ENCODE peak calls at places on chromosomes 16 and 17, in four cellular contexts. V is PC-9, R is HFF-Myc, A is endodermal cell. L is an unnamed sample.

GRCh38 chr17:909642-910323 is 69.8 kb downstream of the NXN start:
- DNase-seq in V (no peak), R (no peak), A (no peak), L (no peak)

GRCh38 chr17:13704333-13704732 is 102.6 kb upstream of the HS3ST3A1 start:
- DNase-seq in V (no peak), R (no peak), A (no peak), L (no peak)

GRCh38 chr17:32654351-32654750 is 167.6 kb downstream of the CDK5R1 start:
- DNase-seq in V (no peak), R (no peak), A (no peak), L (no peak)

GRCh38 chr16:75107505-75107904 is 9.1 kb downstream of the LDHD start:
- DNase-seq in V (no peak), R (no peak), A (no peak), L (no peak)

GRCh38 chr16:58035356-58036170 is 10.0 kb downstream of the MMP15 start:
- DNase-seq in V (peak), R (no peak), A (no peak), L (no peak)

GRCh38 chr16:12215302-12216105 is 239.0 kb downstream of the SNX29 start:
- DNase-seq in V (no peak), R (no peak), A (peak), L (no peak)

GRCh38 chr16:31452631-31453106 is 6.6 kb upstream of the ARMC5 start:
- DNase-seq in V (peak), R (peak), A (peak), L (no peak)

GRCh38 chr17:72572604-72573491 is 452.0 kb downstream of the SOX9 start:
- DNase-seq in V (peak), R (no peak), A (no peak), L (no peak)

GRCh38 chr16:87226926-87227650 is 90.1 kb downstream of the C16orf95 start:
- DNase-seq in V (no peak), R (peak), A (no peak), L (no peak)

GRCh38 chr17:57213180-57213825 is 43.0 kb upstream of the MSI2 start:
- DNase-seq in V (no peak), R (no peak), A (no peak), L (no peak)

GRCh38 chr17:1177099-1177996 is 2.4 kb downstream of the ABR start:
- DNase-seq in V (peak), R (no peak), A (no peak), L (no peak)

GRCh38 chr17:66518677-66519076 is 216.3 kb downstream of the PRKCA start:
- DNase-seq in V (no peak), R (no peak), A (no peak), L (no peak)

GRCh38 chr17:9446528-9446927 is 129.1 kb downstream of the STX8 start:
- DNase-seq in V (no peak), R (no peak), A (no peak), L (no peak)

GRCh38 chr17:17682293-17682736 is 1.1 kb downstream of the RAI1 start:
- DNase-seq in V (no peak), R (no peak), A (peak), L (no peak)

GRCh38 chr16:55078153-55078552 is 147.5 kb downstream of the IRX5 start:
- DNase-seq in V (no peak), R (no peak), A (peak), L (no peak)

GRCh38 chr16:57270221-57271062 is 14.0 kb downstream of the PLLP start:
- DNase-seq in V (no peak), R (no peak), A (peak), L (no peak)

GRCh38 chr17:31558748-31559646 is 167.5 kb downstream of the RAB11FIP4 start:
- DNase-seq in V (peak), R (peak), A (peak), L (peak)

GRCh38 chr16:89315791-89316581 is 98.5 kb downstream of the ZNF778 start:
- DNase-seq in V (peak), R (peak), A (no peak), L (peak)

GRCh38 chr16:85207357-85207921 is 95.2 kb upstream of the CIBAR2 start:
- DNase-seq in V (no peak), R (no peak), A (no peak), L (no peak)

GRCh38 chr16:48613061-48613957 is 3.3 kb upstream of the N4BP1 start:
- DNase-seq in V (peak), R (no peak), A (peak), L (peak)

GRCh38 chr16:66487580-66488235 is 60.6 kb downstream of the BEAN1 start:
- DNase-seq in V (no peak), R (no peak), A (no peak), L (no peak)

GRCh38 chr17:77317091-77317519 is 176.3 kb downstream of the SEC14L1 start:
- DNase-seq in V (no peak), R (no peak), A (peak), L (no peak)

GRCh38 chr17:61294777-61295176 is 104.9 kb upstream of the TBX2 start:
- DNase-seq in V (no peak), R (no peak), A (peak), L (no peak)

GRCh38 chr16:81616321-81617020 is 162.6 kb upstream of the PLCG2 start:
- DNase-seq in V (no peak), R (no peak), A (peak), L (peak)

GRCh38 chr17:979539-980405 is at the start of gene NXN:
- DNase-seq in V (peak), R (no peak), A (peak), L (peak)

GRCh38 chr16:50694206-50694605 is 800 bp downstream of the NOD2 start:
- DNase-seq in V (no peak), R (no peak), A (peak), L (no peak)

GRCh38 chr17:79160980-79161621 is 86.5 kb downstream of the ENGASE start:
- DNase-seq in V (no peak), R (no peak), A (no peak), L (peak)

GRCh38 chr16:31087971-31088370 is 772 bp downstream of the PRSS53 start:
- DNase-seq in V (no peak), R (no peak), A (peak), L (no peak)

GRCh38 chr16:17343028-17343427 is 127.7 kb downstream of the XYLT1 start:
- DNase-seq in V (no peak), R (no peak), A (no peak), L (no peak)

GRCh38 chr16:29811896-29812665 is at the start of gene PRRT2:
- DNase-seq in V (no peak), R (no peak), A (peak), L (peak)

GRCh38 chr17:2174471-2175293 is 119.8 kb downstream of the HIC1 start:
- DNase-seq in V (no peak), R (no peak), A (no peak), L (no peak)

GRCh38 chr16:30026449-30026848 is 3.5 kb downstream of the C16orf92 start:
- DNase-seq in V (no peak), R (no peak), A (no peak), L (no peak)

GRCh38 chr16:83162791-83163190 is 536.0 kb downstream of the CDH13 start:
- DNase-seq in V (no peak), R (no peak), A (no peak), L (no peak)

GRCh38 chr16:82630219-82630618 is 3.5 kb downstream of the CDH13 start:
- DNase-seq in V (no peak), R (no peak), A (no peak), L (no peak)

GRCh38 chr17:57918017-57918895 is 37.0 kb downstream of the CUEDC1 start:
- DNase-seq in V (peak), R (no peak), A (peak), L (no peak)

GRCh38 chr17:55424893-55425540 is 3.4 kb upstream of the MMD start:
- DNase-seq in V (no peak), R (no peak), A (no peak), L (no peak)

GRCh38 chr17:58693208-58693607 is 806 bp downstream of the RAD51C start:
- DNase-seq in V (no peak), R (no peak), A (no peak), L (no peak)

GRCh38 chr17:74840500-74840899 is 19.2 kb downstream of the GRIN2C start:
- DNase-seq in V (no peak), R (no peak), A (peak), L (no peak)

GRCh38 chr17:74843352-74843627 is 16.4 kb downstream of the GRIN2C start:
- DNase-seq in V (no peak), R (no peak), A (peak), L (no peak)

GRCh38 chr17:74842146-74842598 is 17.5 kb downstream of the GRIN2C start:
- DNase-seq in V (no peak), R (no peak), A (peak), L (no peak)

GRCh38 chr17:74840989-74841666 is 18.6 kb downstream of the GRIN2C start:
- DNase-seq in V (no peak), R (no peak), A (peak), L (no peak)

DNA sequence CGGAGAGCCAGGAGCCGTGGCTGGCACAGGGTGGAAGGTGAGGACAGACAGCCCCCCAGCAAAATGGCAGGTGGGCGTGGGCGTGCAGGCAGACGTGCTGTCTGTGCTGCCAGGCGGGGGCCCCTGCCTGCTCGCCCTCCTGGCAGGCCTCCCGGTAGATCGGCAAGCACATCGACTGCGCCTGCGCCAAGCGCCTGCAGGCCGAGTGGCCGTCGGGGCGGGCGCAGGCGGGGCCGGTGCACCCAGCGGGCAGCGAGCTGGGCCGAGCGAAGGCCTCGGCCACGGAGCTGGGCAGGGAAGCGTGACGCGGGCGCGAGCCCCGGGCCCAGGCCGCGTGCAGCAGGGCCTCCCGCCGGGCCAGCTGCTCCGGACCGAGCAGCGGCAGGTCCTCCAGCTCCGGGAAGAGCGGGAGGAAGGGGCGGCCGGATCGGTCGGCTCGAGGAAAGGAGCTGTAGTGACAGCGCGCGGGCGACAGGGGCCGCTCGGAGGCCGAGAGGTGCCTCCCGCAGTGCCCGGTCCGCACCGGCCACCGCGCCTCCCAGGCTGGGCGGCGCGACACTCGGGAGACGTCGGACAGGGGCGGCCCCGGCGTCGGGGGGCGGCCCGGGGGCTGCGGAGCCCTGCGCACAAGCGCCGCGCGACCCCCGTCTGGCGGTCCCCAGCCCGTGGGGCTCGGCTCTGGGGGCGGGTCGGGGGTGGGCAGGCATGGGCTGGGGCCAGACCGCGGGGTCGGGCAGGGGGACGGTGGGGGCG is 16.9 kb downstream of the GRIN2C start:
- DNase-seq in V (peak), R (peak), A (peak), L (peak)
- TF ChIP-seq CTCF in V (peak), R (peak), A (peak), L (peak)

GRCh38 chr16:53946745-53947386 is 242.9 kb downstream of the FTO start:
- DNase-seq in V (no peak), R (no peak), A (no peak), L (no peak)

GRCh38 chr16:53948734-53949430 is 244.9 kb downstream of the FTO start:
- DNase-seq in V (no peak), R (no peak), A (no peak), L (no peak)

GRCh38 chr16:53944026-53944425 is 240.1 kb downstream of the FTO start:
- DNase-seq in V (peak), R (no peak), A (no peak), L (no peak)

GRCh38 chr16:53948326-53948725 is 244.4 kb downstream of the FTO start:
- DNase-seq in V (no peak), R (no peak), A (no peak), L (no peak)

DNA sequence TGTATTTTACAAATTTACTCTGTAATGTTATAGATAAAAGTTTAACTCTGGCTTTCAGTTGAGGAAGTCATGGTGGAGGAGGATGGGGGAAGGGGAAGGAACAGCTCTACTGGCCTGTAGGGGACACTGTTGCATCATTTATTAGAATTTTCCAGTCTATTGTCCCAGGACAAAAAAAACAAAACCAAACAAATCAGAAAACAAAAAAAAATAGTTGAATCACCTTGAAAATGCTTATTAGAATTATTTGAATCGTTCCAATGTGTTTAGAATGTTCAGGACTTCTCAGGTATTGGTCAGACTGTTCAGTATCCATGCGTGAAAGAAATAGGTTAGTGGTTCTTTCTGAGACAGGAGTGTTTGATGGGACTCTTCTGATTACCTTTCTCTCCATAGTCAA is 242.0 kb downstream of the FTO start:
- DNase-seq in V (peak), R (peak), A (no peak), L (peak)
- TF ChIP-seq CTCF in V (peak), R (peak), A (peak), L (peak)

GRCh38 chr17:29566473-29567361 is at the start of gene ABHD15:
- DNase-seq in V (peak), R (no peak), A (peak), L (peak)

GRCh38 chr17:29563816-29564215 is 3.0 kb downstream of the ABHD15 start:
- DNase-seq in V (no peak), R (no peak), A (peak), L (no peak)

GRCh38 chr17:29568331-29569244 is at the start of gene TP53I13:
- DNase-seq in V (peak), R (no peak), A (peak), L (peak)

GRCh38 chr17:29567362-29568330 is 809 bp upstream of the ABHD15 start:
- DNase-seq in V (peak), R (no peak), A (peak), L (peak)

DNA sequence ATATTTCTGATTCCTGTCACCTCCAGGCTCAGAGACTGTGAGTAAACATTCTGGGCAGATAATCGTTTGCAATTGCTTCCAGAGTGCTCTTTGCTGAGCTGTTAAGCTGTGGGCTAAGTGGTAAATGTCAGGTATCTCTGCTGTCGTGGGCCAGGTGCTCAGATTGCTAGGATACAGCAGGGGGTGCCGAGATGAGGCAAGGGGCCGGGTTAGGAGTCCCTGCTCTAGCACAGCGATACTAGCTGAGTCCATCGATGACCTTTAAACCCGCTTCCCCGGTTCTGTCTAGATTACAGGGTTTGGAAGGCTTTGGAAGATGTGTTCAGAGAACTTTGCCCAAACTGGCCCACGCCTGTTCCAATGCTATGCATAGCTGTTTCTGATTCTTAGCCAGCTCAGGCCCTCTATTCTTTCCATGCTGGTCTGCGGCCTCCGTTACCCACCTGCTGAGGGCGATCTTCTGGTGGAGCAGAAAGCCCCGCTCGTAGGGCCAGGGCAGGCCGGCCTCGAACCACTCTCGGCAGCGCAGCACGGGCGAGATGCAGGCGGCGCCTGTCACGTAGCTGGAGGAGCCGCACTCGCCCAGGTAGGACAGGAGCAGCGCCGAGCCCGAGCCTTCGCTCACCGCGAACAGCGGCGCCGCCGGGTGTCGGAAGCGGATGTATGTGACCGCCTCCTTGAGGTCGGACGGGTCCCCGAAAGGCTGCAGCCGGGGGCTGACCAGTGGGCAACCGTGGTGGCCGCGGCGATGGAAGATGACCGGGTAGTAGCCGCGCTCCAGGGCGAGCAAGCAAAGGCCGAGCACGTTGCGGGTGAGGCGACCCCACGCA is 979 bp downstream of the ABHD15 start:
- DNase-seq in V (peak), R (no peak), A (peak), L (peak)
- TF ChIP-seq CTCF in V (no peak), R (no peak), A (peak), L (peak)

DNA sequence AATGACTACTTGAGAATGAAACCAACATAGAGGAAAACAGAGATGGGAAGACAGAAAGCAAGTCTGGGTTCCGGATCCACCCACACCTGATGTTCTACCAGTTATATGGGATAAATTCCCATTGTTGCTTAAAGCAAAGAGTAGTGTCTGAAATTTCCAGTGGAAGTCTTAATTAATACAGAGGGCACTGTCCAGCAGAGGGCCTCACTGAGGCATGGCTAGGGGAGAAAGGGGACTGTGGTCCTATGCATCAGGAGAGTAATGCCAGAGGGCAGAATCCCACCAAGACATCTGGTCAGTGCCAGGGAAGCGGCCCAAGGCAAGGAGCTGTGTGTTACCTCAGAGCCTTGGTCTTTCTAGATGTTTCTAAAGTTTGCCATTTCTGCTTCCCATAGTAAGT is 7.5 kb upstream of the UMOD start:
- DNase-seq in V (no peak), R (no peak), A (peak), L (no peak)
- TF ChIP-seq CTCF in V (no peak), R (no peak), A (peak), L (no peak)

GRCh38 chr16:27749547-27749875 is 199.6 kb downstream of the KATNIP start:
- DNase-seq in V (no peak), R (no peak), A (no peak), L (no peak)

GRCh38 chr16:27749946-27750345 is 200.0 kb downstream of the KATNIP start:
- DNase-seq in V (no peak), R (no peak), A (no peak), L (no peak)

GRCh38 chr16:27747946-27748345 is 198.0 kb downstream of the KATNIP start:
- DNase-seq in V (no peak), R (no peak), A (no peak), L (no peak)

GRCh38 chr16:27751676-27752075 is 201.7 kb downstream of the KATNIP start:
- DNase-seq in V (no peak), R (no peak), A (no peak), L (no peak)

DNA sequence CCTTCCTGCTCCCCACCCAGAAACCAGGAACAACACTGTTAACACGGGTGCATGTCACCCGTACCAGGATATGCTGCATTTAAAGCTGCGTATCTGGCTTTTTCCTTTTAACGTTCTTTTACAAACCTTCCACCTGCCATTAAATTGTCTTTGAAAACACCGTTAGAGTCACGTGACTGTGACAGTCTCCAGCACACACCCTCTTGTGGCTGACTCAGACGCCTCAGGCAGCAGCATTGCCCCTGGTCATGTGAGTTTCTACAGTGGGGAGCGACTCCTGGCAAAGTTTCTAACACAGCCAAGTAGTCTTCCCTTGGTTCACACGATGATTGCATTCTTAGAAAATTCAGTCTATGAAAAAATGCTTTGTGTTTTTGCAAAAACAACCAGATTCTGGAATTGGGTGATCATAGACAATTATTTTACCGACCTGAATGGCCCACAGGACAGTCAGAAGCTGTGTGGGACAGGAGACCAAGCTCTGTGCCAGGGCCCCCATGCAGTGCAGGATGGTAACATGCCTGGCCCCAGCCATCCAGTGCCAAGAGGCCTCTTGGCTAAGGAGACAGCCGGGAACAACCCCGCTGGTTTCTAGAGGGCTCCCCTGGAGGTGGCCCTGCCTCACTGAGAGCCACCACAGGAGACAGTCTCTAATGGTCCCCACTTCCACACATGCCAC is 199.1 kb downstream of the KATNIP start:
- DNase-seq in V (peak), R (peak), A (peak), L (peak)
- TF ChIP-seq CTCF in V (no peak), R (peak), A (peak), L (no peak)

L was measured in Calu3.